ENCODE peak calls at places on chromosome 7, in seven cellular contexts. V is H1, U is left ventricle myocardium inferior, P is cardiac muscle cell, A is WERI-Rb-1, J is SK-N-SH, R is right lobe of liver. D is an unnamed sample.

GRCh38 chr7:8274589-8274988 is 12.6 kb upstream of the ICA1 start:
- DNase-seq in J (no peak), A (no peak), U (no peak), P (no peak), V (no peak), R (no peak), D (no peak)

GRCh38 chr7:101163281-101164070 is 1.9 kb downstream of the VGF start:
- DNase-seq in R (no peak), P (no peak), A (no peak), V (peak; percentile 82), U (no peak), J (peak; percentile 88), D (no peak)

GRCh38 chr7:45179666-45180065 is 22.1 kb downstream of the RAMP3 start:
- DNase-seq in J (no peak), R (no peak), A (no peak), P (no peak), U (no peak), V (no peak), D (no peak)

GRCh38 chr7:19327011-19327410 is 181.8 kb upstream of the FERD3L start:
- DNase-seq in J (no peak), A (no peak), V (no peak), U (no peak), R (no peak), P (no peak), D (no peak)

GRCh38 chr7:135923700-135924261 is 53.4 kb downstream of the MTPN start:
- DNase-seq in R (no peak), U (no peak), P (no peak), A (no peak), V (no peak), J (no peak), D (no peak)

GRCh38 chr7:131932271-131932670 is 375.8 kb upstream of the PODXL start:
- DNase-seq in V (no peak), A (no peak), P (no peak), R (no peak), J (no peak), U (no peak), D (no peak)

GRCh38 chr7:131836733-131837132 is 280.3 kb upstream of the PODXL start:
- DNase-seq in P (no peak), J (no peak), R (no peak), V (no peak), A (peak; percentile 30), U (no peak), D (no peak)

GRCh38 chr7:30330134-30331111 is 46.0 kb downstream of the ZNRF2 start:
- DNase-seq in J (no peak), A (no peak), V (no peak), R (no peak), U (no peak), P (no peak), D (no peak)

GRCh38 chr7:82419200-82419599 is 24.4 kb downstream of the CACNA2D1 start:
- DNase-seq in A (no peak), P (peak; percentile 39), J (peak; percentile 77), R (no peak), V (no peak), U (peak; percentile 60), D (no peak)

GRCh38 chr7:48154792-48155413 is 16.4 kb upstream of the ABCA13 start:
- DNase-seq in V (no peak), A (peak; percentile 43), U (no peak), P (peak; percentile 33), R (peak; percentile 54), J (peak; percentile 32), D (no peak)

GRCh38 chr7:2934211-2934731 is 90.2 kb upstream of the GNA12 start:
- DNase-seq in U (no peak), R (peak; percentile 17), P (no peak), A (no peak), J (peak; percentile 32), V (no peak), D (no peak)

GRCh38 chr7:110522751-110523200 is 568.2 kb upstream of the LRRN3 start:
- DNase-seq in P (no peak), J (peak; percentile 50), V (no peak), R (no peak), U (no peak), A (no peak), D (no peak)

GRCh38 chr7:91135300-91135699 is 128.9 kb upstream of the FZD1 start:
- DNase-seq in V (no peak), J (no peak), A (no peak), U (no peak), R (no peak), P (no peak), D (no peak)

GRCh38 chr7:29468196-29468595 is 95.4 kb upstream of the PRR15 start:
- DNase-seq in A (no peak), J (no peak), R (no peak), P (no peak), U (no peak), V (no peak), D (no peak)

GRCh38 chr7:149784251-149784608 is 10.8 kb upstream of the ZNF467 start:
- DNase-seq in A (no peak), U (no peak), V (no peak), P (no peak), R (no peak), J (no peak), D (no peak)
- H3K9me3 ChIP-seq in A (no peaks in the 10 kb centered on the region), U (no peaks in the 10 kb centered on the region), V (no peaks in the 10 kb centered on the region), P (no peaks in the 10 kb centered on the region), R (no peaks in the 10 kb centered on the region), J (no peaks in the 10 kb centered on the region), D (no peaks in the 10 kb centered on the region)

GRCh38 chr7:158285383-158285770 is 302.2 kb downstream of the PTPRN2 start:
- DNase-seq in R (no peak), V (peak; percentile 41), A (no peak), P (no peak), U (no peak), J (no peak), D (no peak)

GRCh38 chr7:158292948-158293347 is 294.7 kb downstream of the PTPRN2 start:
- DNase-seq in P (no peak), A (no peak), U (no peak), V (no peak), R (no peak), J (no peak), D (no peak)

GRCh38 chr7:158289231-158289630 is 298.4 kb downstream of the PTPRN2 start:
- DNase-seq in J (no peak), P (no peak), V (no peak), A (no peak), R (no peak), U (no peak), D (no peak)

GRCh38 chr7:158286210-158286609 is 301.4 kb downstream of the PTPRN2 start:
- DNase-seq in V (no peak), P (no peak), A (no peak), J (no peak), U (no peak), R (no peak), D (no peak)

GRCh38 chr7:158289761-158290523 is 297.7 kb downstream of the PTPRN2 start:
- DNase-seq in P (no peak), A (no peak), V (peak; percentile 22), J (no peak), R (no peak), U (no peak), D (no peak)
- H3K9me3 ChIP-seq in P (no peaks in the 10 kb centered on the region), A (peaks cover 8% of the 10 kb centered on the region), V (peaks cover 32% of the 10 kb centered on the region), J (peaks cover 29% of the 10 kb centered on the region), R (no peaks in the 10 kb centered on the region), U (peaks cover 59% of the 10 kb centered on the region), D (peaks cover 10% of the 10 kb centered on the region)

DNA sequence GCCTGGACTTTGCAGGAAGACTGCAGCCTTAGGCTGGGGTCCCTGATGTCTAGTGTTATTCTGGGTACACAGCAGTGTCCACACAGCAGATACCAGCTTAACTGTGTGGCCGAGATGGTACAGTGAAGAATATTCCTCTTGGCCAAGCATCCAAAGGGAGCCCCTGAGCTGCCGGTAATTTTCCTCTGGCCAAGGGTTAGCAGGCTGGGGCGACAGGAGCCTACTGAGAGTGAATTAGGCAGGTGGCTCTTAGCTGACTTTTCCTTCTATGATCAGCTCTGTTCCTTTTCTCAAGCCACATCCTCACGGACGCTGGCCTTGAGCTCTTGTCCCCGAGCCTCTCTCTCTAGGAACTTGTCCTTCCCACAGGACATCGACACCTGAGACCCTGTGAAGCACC is 29.8 kb downstream of the PRKAG2 start:
- DNase-seq in V (no peak), J (no peak), R (no peak), A (no peak), P (no peak), U (no peak), D (no peak)
- H3K9me3 ChIP-seq in V (no peaks in the 10 kb centered on the region), J (no peaks in the 10 kb centered on the region), R (no peaks in the 10 kb centered on the region), A (no peaks in the 10 kb centered on the region), P (no peaks in the 10 kb centered on the region), U (no peaks in the 10 kb centered on the region), D (no peaks in the 10 kb centered on the region)

DNA sequence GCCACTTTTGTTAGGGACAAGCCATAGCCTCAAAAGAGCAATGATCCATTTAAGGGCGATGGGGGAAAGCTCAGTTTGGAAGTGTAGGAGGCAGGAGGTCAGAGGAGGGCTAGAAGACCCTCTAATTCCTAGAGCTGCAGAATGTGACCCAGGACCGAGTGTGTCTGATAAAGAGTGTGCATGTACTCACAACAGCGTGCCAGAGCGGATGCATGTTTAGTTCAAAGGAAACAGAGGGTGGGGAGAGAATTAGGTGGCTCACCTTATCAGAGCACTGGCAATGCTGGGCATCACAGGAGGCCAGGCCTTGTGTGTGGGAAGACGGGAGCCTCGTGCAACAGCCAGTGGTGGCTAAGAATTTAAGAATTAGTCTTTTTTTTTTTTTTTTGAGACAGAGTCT is 133.9 kb upstream of the COBL start:
- DNase-seq in R (no peak), A (no peak), U (no peak), V (no peak), P (no peak), J (no peak), D (no peak)
- H3K9me3 ChIP-seq in R (no peaks in the 10 kb centered on the region), A (no peaks in the 10 kb centered on the region), U (no peaks in the 10 kb centered on the region), V (no peaks in the 10 kb centered on the region), P (no peaks in the 10 kb centered on the region), J (peaks cover 6% of the 10 kb centered on the region), D (no peaks in the 10 kb centered on the region)

GRCh38 chr7:95901006-95901405 is 128.7 kb downstream of the DYNC1I1 start:
- DNase-seq in V (no peak), R (no peak), A (no peak), J (peak; percentile 65), U (no peak), P (no peak), D (no peak)
- H3K9me3 ChIP-seq in V (no peaks in the 10 kb centered on the region), R (no peaks in the 10 kb centered on the region), A (no peaks in the 10 kb centered on the region), J (no peaks in the 10 kb centered on the region), U (no peaks in the 10 kb centered on the region), P (no peaks in the 10 kb centered on the region), D (no peaks in the 10 kb centered on the region)